ENCODE peak calls at places on chromosomes 3 and 15, in seven cellular contexts. One of them, this sample, is unnamed.

GRCh38 chr3:108311797-108312196 is 15.4 kb downstream of the HHLA2 start:
- DNase-seq in IMR-90: peak
- DNase-seq in DND-41: no peak
- DNase-seq in mesenchymal stem cell: no peak
- DNase-seq in endothelial cell of umbilical vein: no peak
- DNase-seq in hepatocyte: peak
- DNase-seq in neuronal stem cell: no peak
- DNase-seq in this sample: peak

GRCh38 chr3:165768680-165769079 is 68.5 kb downstream of the BCHE start:
- DNase-seq in IMR-90: no peak
- DNase-seq in DND-41: peak
- DNase-seq in mesenchymal stem cell: no peak
- DNase-seq in endothelial cell of umbilical vein: no peak
- DNase-seq in hepatocyte: no peak
- DNase-seq in neuronal stem cell: no peak
- DNase-seq in this sample: no peak

GRCh38 chr3:70110066-70110465 is 110.5 kb downstream of the SAMMSON start:
- DNase-seq in IMR-90: no peak
- DNase-seq in DND-41: no peak
- DNase-seq in mesenchymal stem cell: no peak
- DNase-seq in endothelial cell of umbilical vein: no peak
- DNase-seq in hepatocyte: no peak
- DNase-seq in neuronal stem cell: no peak
- DNase-seq in this sample: no peak

GRCh38 chr3:24400015-24400414 is 94.6 kb downstream of the THRB start:
- DNase-seq in IMR-90: no peak
- DNase-seq in DND-41: no peak
- DNase-seq in mesenchymal stem cell: no peak
- DNase-seq in endothelial cell of umbilical vein: no peak
- DNase-seq in hepatocyte: no peak
- DNase-seq in neuronal stem cell: no peak
- DNase-seq in this sample: no peak

GRCh38 chr3:33438284-33438668 is 1.9 kb downstream of the UBP1 start:
- DNase-seq in IMR-90: peak
- DNase-seq in DND-41: no peak
- DNase-seq in mesenchymal stem cell: peak
- DNase-seq in endothelial cell of umbilical vein: peak
- DNase-seq in hepatocyte: peak
- DNase-seq in neuronal stem cell: no peak
- DNase-seq in this sample: no peak

GRCh38 chr15:38028869-38029268 is 94.4 kb downstream of the TMCO5A start:
- DNase-seq in IMR-90: peak
- DNase-seq in DND-41: no peak
- DNase-seq in mesenchymal stem cell: no peak
- DNase-seq in endothelial cell of umbilical vein: no peak
- DNase-seq in hepatocyte: no peak
- DNase-seq in neuronal stem cell: no peak
- DNase-seq in this sample: no peak

GRCh38 chr15:34802371-34802770 is 7.0 kb upstream of the ACTC1 start:
- DNase-seq in IMR-90: no peak
- DNase-seq in DND-41: no peak
- DNase-seq in mesenchymal stem cell: no peak
- DNase-seq in endothelial cell of umbilical vein: no peak
- DNase-seq in hepatocyte: no peak
- DNase-seq in neuronal stem cell: no peak
- DNase-seq in this sample: no peak

GRCh38 chr3:195095035-195095703 is 175.8 kb downstream of the XXYLT1 start:
- DNase-seq in IMR-90: no peak
- DNase-seq in DND-41: no peak
- DNase-seq in mesenchymal stem cell: no peak
- DNase-seq in endothelial cell of umbilical vein: no peak
- DNase-seq in hepatocyte: no peak
- DNase-seq in neuronal stem cell: no peak
- DNase-seq in this sample: no peak

GRCh38 chr15:93719941-93720351 is 511.4 kb upstream of the MCTP2 start:
- DNase-seq in IMR-90: peak
- DNase-seq in DND-41: no peak
- DNase-seq in mesenchymal stem cell: no peak
- DNase-seq in endothelial cell of umbilical vein: no peak
- DNase-seq in hepatocyte: no peak
- DNase-seq in neuronal stem cell: no peak
- DNase-seq in this sample: no peak

GRCh38 chr15:89074402-89075012 is 13.7 kb upstream of the ABHD2 start:
- DNase-seq in IMR-90: no peak
- DNase-seq in DND-41: no peak
- DNase-seq in mesenchymal stem cell: no peak
- DNase-seq in endothelial cell of umbilical vein: peak
- DNase-seq in hepatocyte: no peak
- DNase-seq in neuronal stem cell: no peak
- DNase-seq in this sample: no peak

GRCh38 chr3:134840459-134840858 is 45.4 kb downstream of the EPHB1 start:
- DNase-seq in IMR-90: no peak
- DNase-seq in DND-41: no peak
- DNase-seq in mesenchymal stem cell: no peak
- DNase-seq in endothelial cell of umbilical vein: no peak
- DNase-seq in hepatocyte: no peak
- DNase-seq in neuronal stem cell: no peak
- DNase-seq in this sample: no peak

GRCh38 chr3:100650651-100651611 is 41.5 kb downstream of the ADGRG7 start:
- DNase-seq in IMR-90: peak
- DNase-seq in DND-41: no peak
- DNase-seq in mesenchymal stem cell: peak
- DNase-seq in endothelial cell of umbilical vein: peak
- DNase-seq in hepatocyte: no peak
- DNase-seq in neuronal stem cell: no peak
- DNase-seq in this sample: no peak

GRCh38 chr3:188687389-188687788 is 484.4 kb upstream of the TPRG1 start:
- DNase-seq in IMR-90: peak
- DNase-seq in DND-41: no peak
- DNase-seq in mesenchymal stem cell: peak
- DNase-seq in endothelial cell of umbilical vein: peak
- DNase-seq in hepatocyte: no peak
- DNase-seq in neuronal stem cell: no peak
- DNase-seq in this sample: no peak

GRCh38 chr3:37934631-37935289 is 55.8 kb upstream of the VILL start:
- DNase-seq in IMR-90: no peak
- DNase-seq in DND-41: no peak
- DNase-seq in mesenchymal stem cell: peak
- DNase-seq in endothelial cell of umbilical vein: no peak
- DNase-seq in hepatocyte: no peak
- DNase-seq in neuronal stem cell: no peak
- DNase-seq in this sample: no peak

GRCh38 chr3:103047640-103048370 is 613.0 kb downstream of the ZPLD1 start:
- DNase-seq in IMR-90: no peak
- DNase-seq in DND-41: no peak
- DNase-seq in mesenchymal stem cell: no peak
- DNase-seq in endothelial cell of umbilical vein: no peak
- DNase-seq in hepatocyte: no peak
- DNase-seq in neuronal stem cell: no peak
- DNase-seq in this sample: no peak

GRCh38 chr3:75342425-75342824 is 321.7 kb upstream of the FRG2C start:
- DNase-seq in IMR-90: no peak
- DNase-seq in DND-41: no peak
- DNase-seq in mesenchymal stem cell: no peak
- DNase-seq in endothelial cell of umbilical vein: no peak
- DNase-seq in hepatocyte: no peak
- DNase-seq in neuronal stem cell: no peak
- DNase-seq in this sample: no peak

GRCh38 chr3:176958560-176958959 is 238.7 kb downstream of the TBL1XR1 start:
- DNase-seq in IMR-90: no peak
- DNase-seq in DND-41: no peak
- DNase-seq in mesenchymal stem cell: no peak
- DNase-seq in endothelial cell of umbilical vein: no peak
- DNase-seq in hepatocyte: no peak
- DNase-seq in neuronal stem cell: no peak
- DNase-seq in this sample: no peak

GRCh38 chr3:58526124-58526957 is 10.6 kb downstream of the ACOX2 start:
- DNase-seq in IMR-90: peak
- DNase-seq in DND-41: no peak
- DNase-seq in mesenchymal stem cell: peak
- DNase-seq in endothelial cell of umbilical vein: peak
- DNase-seq in hepatocyte: peak
- DNase-seq in neuronal stem cell: no peak
- DNase-seq in this sample: no peak

GRCh38 chr3:169811606-169812123 is 1.0 kb upstream of the LRRIQ4 start:
- DNase-seq in IMR-90: peak
- DNase-seq in DND-41: no peak
- DNase-seq in mesenchymal stem cell: peak
- DNase-seq in endothelial cell of umbilical vein: peak
- DNase-seq in hepatocyte: peak
- DNase-seq in neuronal stem cell: no peak
- DNase-seq in this sample: no peak

GRCh38 chr15:57133127-57133968 is 214.9 kb downstream of the TCF12 start:
- DNase-seq in IMR-90: peak
- DNase-seq in DND-41: no peak
- DNase-seq in mesenchymal stem cell: no peak
- DNase-seq in endothelial cell of umbilical vein: peak
- DNase-seq in hepatocyte: no peak
- DNase-seq in neuronal stem cell: peak
- DNase-seq in this sample: no peak

GRCh38 chr3:169815590-169816150 is 3.0 kb upstream of the LRRC34 start:
- DNase-seq in IMR-90: no peak
- DNase-seq in DND-41: no peak
- DNase-seq in mesenchymal stem cell: no peak
- DNase-seq in endothelial cell of umbilical vein: no peak
- DNase-seq in hepatocyte: no peak
- DNase-seq in neuronal stem cell: no peak
- DNase-seq in this sample: no peak

GRCh38 chr3:100746056-100746455 is 36.8 kb downstream of the TFG start:
- DNase-seq in IMR-90: no peak
- DNase-seq in DND-41: no peak
- DNase-seq in mesenchymal stem cell: no peak
- DNase-seq in endothelial cell of umbilical vein: no peak
- DNase-seq in hepatocyte: no peak
- DNase-seq in neuronal stem cell: no peak
- DNase-seq in this sample: no peak

GRCh38 chr3:182738583-182739514 is 54.5 kb upstream of the ATP11B start:
- DNase-seq in IMR-90: no peak
- DNase-seq in DND-41: no peak
- DNase-seq in mesenchymal stem cell: no peak
- DNase-seq in endothelial cell of umbilical vein: no peak
- DNase-seq in hepatocyte: peak
- DNase-seq in neuronal stem cell: no peak
- DNase-seq in this sample: no peak

GRCh38 chr3:148708409-148708808 is 10.7 kb downstream of the AGTR1 start:
- DNase-seq in IMR-90: no peak
- DNase-seq in DND-41: no peak
- DNase-seq in mesenchymal stem cell: no peak
- DNase-seq in endothelial cell of umbilical vein: no peak
- DNase-seq in hepatocyte: no peak
- DNase-seq in neuronal stem cell: no peak
- DNase-seq in this sample: no peak
- H2AFZ ChIP-seq in IMR-90: no peak
- H2AFZ ChIP-seq in DND-41: no peak
- H2AFZ ChIP-seq in mesenchymal stem cell: no peak
- H2AFZ ChIP-seq in endothelial cell of umbilical vein: no peak
- H2AFZ ChIP-seq in hepatocyte: no peak
- H2AFZ ChIP-seq in neuronal stem cell: no peak
- H2AFZ ChIP-seq in this sample: no peak

GRCh38 chr3:16658933-16659793 is 53.9 kb upstream of the DAZL start:
- DNase-seq in IMR-90: no peak
- DNase-seq in DND-41: peak
- DNase-seq in mesenchymal stem cell: no peak
- DNase-seq in endothelial cell of umbilical vein: no peak
- DNase-seq in hepatocyte: no peak
- DNase-seq in neuronal stem cell: no peak
- DNase-seq in this sample: no peak

GRCh38 chr3:16653712-16654111 is 48.5 kb upstream of the DAZL start:
- DNase-seq in IMR-90: no peak
- DNase-seq in DND-41: no peak
- DNase-seq in mesenchymal stem cell: no peak
- DNase-seq in endothelial cell of umbilical vein: no peak
- DNase-seq in hepatocyte: no peak
- DNase-seq in neuronal stem cell: no peak
- DNase-seq in this sample: peak

GRCh38 chr3:16663852-16664712 is 58.9 kb upstream of the DAZL start:
- DNase-seq in IMR-90: no peak
- DNase-seq in DND-41: no peak
- DNase-seq in mesenchymal stem cell: no peak
- DNase-seq in endothelial cell of umbilical vein: no peak
- DNase-seq in hepatocyte: no peak
- DNase-seq in neuronal stem cell: no peak
- DNase-seq in this sample: peak

GRCh38 chr3:16658004-16658932 is 53.0 kb upstream of the DAZL start:
- DNase-seq in IMR-90: no peak
- DNase-seq in DND-41: no peak
- DNase-seq in mesenchymal stem cell: no peak
- DNase-seq in endothelial cell of umbilical vein: no peak
- DNase-seq in hepatocyte: no peak
- DNase-seq in neuronal stem cell: peak
- DNase-seq in this sample: peak
- H2AFZ ChIP-seq in IMR-90: no peak
- H2AFZ ChIP-seq in DND-41: no peak
- H2AFZ ChIP-seq in mesenchymal stem cell: no peak
- H2AFZ ChIP-seq in endothelial cell of umbilical vein: no peak
- H2AFZ ChIP-seq in hepatocyte: no peak
- H2AFZ ChIP-seq in neuronal stem cell: peak
- H2AFZ ChIP-seq in this sample: no peak

GRCh38 chr3:43286886-43287301 is 554 bp downstream of the SNRK start:
- DNase-seq in IMR-90: no peak
- DNase-seq in DND-41: peak
- DNase-seq in mesenchymal stem cell: peak
- DNase-seq in endothelial cell of umbilical vein: no peak
- DNase-seq in hepatocyte: peak
- DNase-seq in neuronal stem cell: no peak
- DNase-seq in this sample: peak
- H2AFZ ChIP-seq in IMR-90: peak
- H2AFZ ChIP-seq in DND-41: peak
- H2AFZ ChIP-seq in mesenchymal stem cell: no peak
- H2AFZ ChIP-seq in endothelial cell of umbilical vein: no peak
- H2AFZ ChIP-seq in hepatocyte: peak
- H2AFZ ChIP-seq in neuronal stem cell: peak
- H2AFZ ChIP-seq in this sample: peak

GRCh38 chr15:70833897-70834765 is 19.8 kb downstream of the LARP6 start:
- DNase-seq in IMR-90: peak
- DNase-seq in DND-41: no peak
- DNase-seq in mesenchymal stem cell: peak
- DNase-seq in endothelial cell of umbilical vein: peak
- DNase-seq in hepatocyte: peak
- DNase-seq in neuronal stem cell: no peak
- DNase-seq in this sample: no peak

GRCh38 chr15:70835826-70836225 is 18.1 kb downstream of the LARP6 start:
- DNase-seq in IMR-90: no peak
- DNase-seq in DND-41: no peak
- DNase-seq in mesenchymal stem cell: no peak
- DNase-seq in endothelial cell of umbilical vein: no peak
- DNase-seq in hepatocyte: no peak
- DNase-seq in neuronal stem cell: no peak
- DNase-seq in this sample: no peak

GRCh38 chr15:70835415-70835814 is 18.5 kb downstream of the LARP6 start:
- DNase-seq in IMR-90: no peak
- DNase-seq in DND-41: no peak
- DNase-seq in mesenchymal stem cell: no peak
- DNase-seq in endothelial cell of umbilical vein: no peak
- DNase-seq in hepatocyte: no peak
- DNase-seq in neuronal stem cell: no peak
- DNase-seq in this sample: peak

GRCh38 chr15:70837476-70837875 is 16.5 kb downstream of the LARP6 start:
- DNase-seq in IMR-90: no peak
- DNase-seq in DND-41: no peak
- DNase-seq in mesenchymal stem cell: no peak
- DNase-seq in endothelial cell of umbilical vein: no peak
- DNase-seq in hepatocyte: no peak
- DNase-seq in neuronal stem cell: no peak
- DNase-seq in this sample: no peak

GRCh38 chr15:70834999-70835398 is 19.0 kb downstream of the LARP6 start:
- DNase-seq in IMR-90: no peak
- DNase-seq in DND-41: no peak
- DNase-seq in mesenchymal stem cell: no peak
- DNase-seq in endothelial cell of umbilical vein: no peak
- DNase-seq in hepatocyte: no peak
- DNase-seq in neuronal stem cell: no peak
- DNase-seq in this sample: no peak
- H2AFZ ChIP-seq in IMR-90: no peak
- H2AFZ ChIP-seq in DND-41: no peak
- H2AFZ ChIP-seq in mesenchymal stem cell: no peak
- H2AFZ ChIP-seq in endothelial cell of umbilical vein: no peak
- H2AFZ ChIP-seq in hepatocyte: no peak
- H2AFZ ChIP-seq in neuronal stem cell: no peak
- H2AFZ ChIP-seq in this sample: no peak

This sample was measured in SK-N-SH.